ENCODE peak calls at places on chromosome 5, in five cellular contexts. H is Caki2, R is fibroblast of lung, X is retina, P is OCI-M1. D is an unnamed sample.

GRCh38 chr5:131538177-131538593 is 96.8 kb downstream of the RAPGEF6 start:
- DNase-seq in H (peak), R (peak), X (no peak), P (peak), D (peak)

GRCh38 chr5:417301-417700 is 25.7 kb upstream of the EXOC3 start:
- DNase-seq in H (no peak), R (no peak), X (peak), P (no peak), D (no peak)

GRCh38 chr5:2176581-2176980 is 293.9 kb upstream of the IRX4 start:
- DNase-seq in H (no peak), R (no peak), X (no peak), P (no peak), D (no peak)

GRCh38 chr5:180636403-180637075 is 12.9 kb downstream of the FLT4 start:
- DNase-seq in H (no peak), R (peak), X (no peak), P (no peak), D (no peak)

GRCh38 chr5:663436-664342 is 29.5 kb downstream of the TPPP start:
- DNase-seq in H (no peak), R (no peak), X (no peak), P (no peak), D (no peak)

GRCh38 chr5:95446560-95447221 is 55.5 kb downstream of the FAM81B start:
- DNase-seq in H (no peak), R (peak), X (no peak), P (peak), D (no peak)

GRCh38 chr5:67416133-67416937 is 219.7 kb upstream of the CD180 start:
- DNase-seq in H (no peak), R (no peak), X (no peak), P (no peak), D (no peak)

GRCh38 chr5:180670586-180671359 is 21.4 kb upstream of the FLT4 start:
- DNase-seq in H (peak), R (peak), X (peak), P (peak), D (peak)

GRCh38 chr5:73862796-73863195 is 236.8 kb downstream of the ARHGEF28 start:
- DNase-seq in H (no peak), R (no peak), X (no peak), P (no peak), D (no peak)

GRCh38 chr5:130532786-130533185 is 628.5 kb downstream of the CHSY3 start:
- DNase-seq in H (no peak), R (peak), X (no peak), P (no peak), D (no peak)

GRCh38 chr5:88707216-88707965 is 175.6 kb downstream of the MEF2C start:
- DNase-seq in H (no peak), R (peak), X (no peak), P (no peak), D (no peak)

GRCh38 chr5:108505608-108506007 is 123.7 kb upstream of the FBXL17 start:
- DNase-seq in H (no peak), R (no peak), X (no peak), P (peak), D (no peak)

GRCh38 chr5:72955143-72955767 is 586 bp upstream of the FCHO2 start:
- DNase-seq in H (no peak), R (no peak), X (no peak), P (no peak), D (no peak)

GRCh38 chr5:88556415-88556814 is 287.8 kb upstream of the TMEM161B start:
- DNase-seq in H (no peak), R (peak), X (peak), P (no peak), D (no peak)

GRCh38 chr5:177388521-177389052 is 4.4 kb downstream of the SLC34A1 start:
- DNase-seq in H (no peak), R (no peak), X (no peak), P (no peak), D (no peak)

GRCh38 chr5:74622122-74622521 is 18.4 kb downstream of the ENC1 start:
- DNase-seq in H (no peak), R (peak), X (no peak), P (no peak), D (no peak)

GRCh38 chr5:151862811-151863472 is 61.7 kb downstream of the GLRA1 start:
- DNase-seq in H (no peak), R (no peak), X (no peak), P (no peak), D (no peak)